ENCODE peak calls at places on chromosomes 6 and 20, in nine cellular contexts. E, Y, O, P, C, Q, G, R and V are unnamed samples.

GRCh38 chr20:52234302-52235045 is 42.9 kb upstream of the ZFP64 start:
- DNase-seq in R (no peak), Y (no peak), P (no peak), E (no peak), Q (no peak), C (no peak), O (no peak), G (no peak), V (no peak)

GRCh38 chr20:38057351-38057972 is 23.9 kb downstream of the RPRD1B start:
- DNase-seq in G (peak), C (peak), E (peak), Q (peak), O (peak), R (peak), Y (peak), P (peak), V (no peak)

GRCh38 chr20:1333462-1334369 is 4.8 kb upstream of the SDCBP2 start:
- DNase-seq in G (peak), P (no peak), C (no peak), O (no peak), Y (no peak), E (no peak), Q (no peak), R (no peak), V (no peak)

GRCh38 chr6:147322299-147323162 is 118.3 kb downstream of the STXBP5 start:
- DNase-seq in P (no peak), O (no peak), Q (peak), R (no peak), Y (no peak), E (no peak), C (no peak), G (no peak), V (peak)

GRCh38 chr20:46135856-46136633 is 17.9 kb downstream of the CD40 start:
- DNase-seq in G (no peak), R (no peak), P (no peak), Q (no peak), O (no peak), Y (no peak), E (no peak), C (no peak), V (no peak)

GRCh38 chr6:14476793-14477531 is 359.4 kb downstream of the CD83 start:
- DNase-seq in C (peak), R (no peak), Q (peak), Y (no peak), G (no peak), P (no peak), O (peak), E (peak), V (no peak)

GRCh38 chr6:36980876-36981619 is 4.9 kb downstream of the MTCH1 start:
- DNase-seq in R (no peak), E (no peak), G (no peak), O (no peak), Y (no peak), P (no peak), C (no peak), Q (no peak), V (no peak)

GRCh38 chr6:17725083-17725482 is 18.4 kb upstream of the NUP153 start:
- DNase-seq in P (no peak), Y (no peak), E (peak), Q (peak), R (no peak), O (no peak), C (no peak), G (peak), V (no peak)

GRCh38 chr6:27797960-27798359 is 114.2 kb downstream of the OR2B2 start:
- DNase-seq in Y (no peak), G (no peak), P (no peak), E (no peak), R (no peak), C (no peak), O (no peak), Q (no peak), V (no peak)

GRCh38 chr6:34595332-34596090 is 39.4 kb upstream of the SPDEF start:
- DNase-seq in P (no peak), Y (peak), Q (peak), G (no peak), R (no peak), C (no peak), E (peak), O (no peak), V (peak)

GRCh38 chr20:2234788-2235187 is 61.0 kb upstream of the TGM3 start:
- DNase-seq in C (no peak), G (no peak), P (no peak), E (no peak), Y (no peak), R (no peak), Q (no peak), O (no peak), V (no peak)

GRCh38 chr6:36999467-37000125 is 5.9 kb upstream of the FGD2 start:
- DNase-seq in Y (no peak), E (no peak), O (no peak), Q (no peak), G (no peak), R (no peak), P (no peak), C (no peak), V (no peak)

GRCh38 chr6:114030767-114031166 is 59.8 kb upstream of the HDAC2 start:
- DNase-seq in E (no peak), C (no peak), Q (no peak), O (no peak), P (no peak), R (no peak), Y (no peak), G (no peak), V (no peak)

GRCh38 chr6:80771941-80772340 is 665.5 kb downstream of the BCKDHB start:
- DNase-seq in G (no peak), O (no peak), E (peak), Q (peak), R (no peak), C (no peak), P (no peak), Y (peak), V (peak)

GRCh38 chr20:237479-237878 is 10.4 kb downstream of the DEFB129 start:
- DNase-seq in C (no peak), O (no peak), Q (peak), Y (no peak), P (peak), G (no peak), E (no peak), R (no peak), V (no peak)

GRCh38 chr6:81340946-81341345 is 411.5 kb downstream of the TENT5A start:
- DNase-seq in C (no peak), Q (no peak), Y (no peak), G (no peak), R (no peak), E (no peak), O (no peak), P (no peak), V (no peak)

GRCh38 chr6:150887978-150888563 is 22.6 kb downstream of the MTHFD1L start:
- DNase-seq in C (no peak), Y (no peak), P (no peak), G (no peak), O (no peak), Q (no peak), E (no peak), R (no peak), V (no peak)

GRCh38 chr6:96631248-96631647 is 68.3 kb downstream of the FHL5 start:
- DNase-seq in Q (no peak), P (no peak), C (no peak), O (no peak), G (no peak), Y (peak), E (no peak), R (no peak), V (no peak)

GRCh38 chr6:143965503-143966171 is 42.4 kb downstream of the PLAGL1 start:
- DNase-seq in P (no peak), R (no peak), E (peak), Y (peak), C (no peak), Q (peak), O (no peak), G (no peak), V (peak)

GRCh38 chr20:44041001-44041400 is 126.3 kb downstream of the TOX2 start:
- DNase-seq in Y (no peak), Q (no peak), P (no peak), C (no peak), R (no peak), G (no peak), E (no peak), O (no peak), V (no peak)

DNA sequence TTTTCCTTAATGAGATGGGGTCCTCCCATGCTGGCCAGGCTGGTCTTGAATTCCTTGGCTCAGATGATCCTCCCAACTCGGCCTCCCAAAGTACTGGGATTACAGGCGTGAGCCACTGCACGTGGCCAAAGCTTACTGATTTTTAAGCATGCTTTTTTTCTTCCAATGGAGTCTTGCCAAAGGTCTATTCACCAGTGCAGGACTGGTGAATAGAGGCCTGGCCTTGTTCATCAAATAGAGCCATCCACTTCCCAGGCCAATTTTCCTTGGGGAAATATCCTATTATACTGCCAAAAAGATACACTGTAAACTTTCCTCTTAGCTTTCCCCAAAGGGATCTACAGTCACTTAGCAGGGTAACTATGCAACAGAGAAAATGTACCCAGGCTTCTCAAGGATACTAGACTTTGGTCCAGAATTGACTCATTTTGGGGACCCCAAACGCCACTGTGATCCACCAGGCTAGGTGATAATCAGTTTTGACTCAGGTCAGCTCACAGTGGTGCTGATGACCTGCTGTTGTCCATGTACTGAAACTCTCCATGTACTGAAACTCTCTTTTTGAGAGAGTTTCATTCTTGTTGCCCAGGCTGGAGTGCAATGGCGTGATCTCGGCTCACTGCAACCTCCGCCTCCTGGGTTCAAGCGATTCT is 91.8 kb downstream of the REPS1 start:
- DNase-seq in E (no peak), Y (no peak), R (no peak), G (no peak), P (no peak), Q (no peak), C (no peak), O (no peak), V (no peak)
- H3K27ac ChIP-seq in E (no peak), Y (no peak), R (no peak), G (no peak), P (no peak), Q (no peak), C (no peak), O (no peak), V (no peak)

GRCh38 chr6:90121982-90122381 is 174.7 kb downstream of the BACH2 start:
- DNase-seq in R (no peak), Q (peak), P (no peak), Y (peak), E (peak), O (no peak), C (no peak), G (no peak), V (peak)

GRCh38 chr6:90120327-90120726 is 176.3 kb downstream of the BACH2 start:
- DNase-seq in Q (no peak), G (no peak), O (no peak), P (no peak), R (no peak), E (no peak), Y (no peak), C (no peak), V (no peak)

GRCh38 chr6:90118581-90118980 is 178.1 kb downstream of the BACH2 start:
- DNase-seq in O (no peak), P (no peak), E (no peak), Q (no peak), R (no peak), Y (peak), G (no peak), C (no peak), V (no peak)

GRCh38 chr6:90123796-90124195 is 172.8 kb downstream of the BACH2 start:
- DNase-seq in R (no peak), Q (peak), G (no peak), Y (no peak), C (no peak), P (no peak), E (peak), O (no peak), V (no peak)

GRCh38 chr6:90119618-90120017 is 177.0 kb downstream of the BACH2 start:
- DNase-seq in O (no peak), G (no peak), R (no peak), C (no peak), P (no peak), Y (no peak), Q (no peak), E (no peak), V (no peak)
- H3K27ac ChIP-seq in O (no peak), G (no peak), R (no peak), C (no peak), P (no peak), Y (no peak), Q (no peak), E (no peak), V (no peak)

GRCh38 chr20:33681728-33682353 is 4.3 kb downstream of the E2F1 start:
- DNase-seq in C (no peak), G (no peak), R (no peak), Q (no peak), Y (no peak), O (no peak), E (no peak), P (no peak), V (no peak)

GRCh38 chr20:33680681-33681080 is 5.5 kb downstream of the E2F1 start:
- DNase-seq in R (no peak), O (no peak), E (peak), G (no peak), C (no peak), P (no peak), Y (no peak), Q (peak), V (no peak)

GRCh38 chr20:33681288-33681687 is 4.9 kb downstream of the E2F1 start:
- DNase-seq in O (no peak), G (no peak), R (no peak), E (no peak), P (no peak), Y (no peak), Q (no peak), C (no peak), V (no peak)

GRCh38 chr20:33677991-33678431 is 3.8 kb upstream of the NECAB3 start:
- DNase-seq in R (no peak), C (no peak), Y (no peak), Q (no peak), G (peak), E (no peak), P (no peak), O (no peak), V (no peak)

GRCh38 chr20:33679758-33680485 is 5.7 kb upstream of the NECAB3 start:
- DNase-seq in C (no peak), Y (no peak), O (no peak), P (no peak), E (no peak), R (no peak), G (no peak), Q (no peak), V (no peak)
- H3K27ac ChIP-seq in C (no peak), Y (no peak), O (no peak), P (no peak), E (no peak), R (peak), G (no peak), Q (no peak), V (no peak)

DNA sequence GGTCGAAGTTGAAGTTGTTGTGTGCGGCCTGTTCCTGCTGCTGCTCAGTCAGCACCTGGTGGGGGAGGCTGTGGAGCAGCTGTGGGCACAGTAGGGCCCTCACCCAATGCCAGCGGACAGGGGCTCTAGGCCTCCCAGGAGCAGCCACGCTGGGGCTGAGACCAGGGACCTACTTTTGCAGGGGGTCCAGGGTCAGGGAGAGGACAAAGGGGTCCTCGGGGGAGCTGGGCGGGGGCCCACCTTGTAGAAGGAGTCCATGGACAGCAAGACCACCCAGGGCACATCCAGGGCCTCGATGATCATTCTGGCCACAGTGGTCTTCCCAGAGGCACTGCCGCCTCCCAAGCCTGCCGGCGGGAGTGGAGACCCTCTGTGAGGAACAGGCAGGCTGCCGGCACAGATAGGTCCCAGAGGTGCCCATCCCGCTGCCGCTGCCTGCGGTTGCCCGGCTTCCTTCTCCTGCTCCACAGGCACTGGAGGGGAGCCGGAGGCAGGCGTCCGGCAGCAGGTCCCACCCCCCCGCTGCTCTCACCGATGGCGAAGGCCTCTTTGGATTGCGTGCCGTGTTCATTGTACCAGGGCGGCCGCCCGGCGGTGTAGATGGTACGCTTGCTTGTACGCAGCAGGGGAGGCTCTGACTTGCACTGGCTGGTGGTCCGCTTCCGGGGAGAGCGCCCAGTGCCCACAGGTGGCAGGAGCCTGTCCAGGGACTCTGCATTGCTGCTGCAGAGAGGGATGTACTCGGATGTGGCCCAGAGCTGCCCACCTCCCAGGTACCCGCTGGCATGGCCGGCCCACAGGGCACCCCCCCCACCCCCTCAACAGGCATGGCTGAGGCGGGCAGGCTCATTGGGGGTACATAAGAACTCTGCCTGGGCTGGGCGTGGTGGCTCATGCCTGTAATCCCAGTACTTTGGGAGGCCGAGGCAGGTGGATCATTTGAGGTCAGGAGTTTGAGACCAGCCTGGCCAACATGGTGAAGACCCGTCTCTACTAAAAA is 10.0 kb downstream of the UCKL1 start:
- DNase-seq in O (no peak), P (no peak), E (no peak), C (no peak), Y (no peak), G (no peak), R (no peak), Q (no peak), V (no peak)
- H3K27ac ChIP-seq in O (no peak), P (no peak), E (no peak), C (no peak), Y (no peak), G (peak), R (no peak), Q (no peak), V (no peak)